ENCODE peak calls at places on chromosomes 16 and 17, in five cellular contexts. E, T, L, K and W are unnamed samples.

GRCh38 chr17:78965369-78965982 is 14.2 kb downstream of the LGALS3BP start:
- DNase-seq in E (no peak), T (no peak), L (no peak), K (peak), W (no peak)

GRCh38 chr17:43779145-43780125 is 658 bp upstream of the DUSP3 start:
- DNase-seq in E (peak), T (peak), L (peak), K (no peak), W (no peak)

GRCh38 chr17:70584255-70584654 is 414.9 kb downstream of the KCNJ2 start:
- DNase-seq in E (no peak), T (no peak), L (no peak), K (no peak), W (no peak)

GRCh38 chr17:1720856-1721386 is 3.6 kb upstream of the WDR81 start:
- DNase-seq in E (peak), T (peak), L (peak), K (peak), W (peak)

GRCh38 chr17:73293031-73293430 is 18.8 kb downstream of the CDC42EP4 start:
- DNase-seq in E (no peak), T (no peak), L (no peak), K (no peak), W (no peak)

GRCh38 chr16:2686912-2687507 is 4.7 kb downstream of the KCTD5 start:
- DNase-seq in E (no peak), T (no peak), L (no peak), K (no peak), W (no peak)

GRCh38 chr17:8122391-8122922 is 1.4 kb downstream of the HES7 start:
- DNase-seq in E (peak), T (peak), L (peak), K (no peak), W (peak)

GRCh38 chr16:82936941-82937551 is 310.3 kb downstream of the CDH13 start:
- DNase-seq in E (no peak), T (no peak), L (no peak), K (no peak), W (peak)

GRCh38 chr16:49889725-49890397 is 33.9 kb upstream of the ZNF423 start:
- DNase-seq in E (no peak), T (no peak), L (no peak), K (no peak), W (peak)

GRCh38 chr16:28537964-28538732 is 626 bp downstream of the NUPR1 start:
- DNase-seq in E (no peak), T (no peak), L (no peak), K (peak), W (no peak)

GRCh38 chr17:4842376-4842775 is 9.2 kb downstream of the MINK1 start:
- DNase-seq in E (no peak), T (no peak), L (no peak), K (no peak), W (no peak)

GRCh38 chr17:74919440-74920305 is 3.4 kb downstream of the USH1G start:
- DNase-seq in E (no peak), T (peak), L (peak), K (no peak), W (peak)

GRCh38 chr17:81712468-81713003 is 452 bp downstream of the SLC25A10 start:
- DNase-seq in E (no peak), T (peak), L (peak), K (no peak), W (no peak)

GRCh38 chr17:72646176-72646575 is 446.3 kb downstream of the SLC39A11 start:
- DNase-seq in E (no peak), T (peak), L (peak), K (no peak), W (no peak)

GRCh38 chr16:15973460-15973859 is 24.0 kb downstream of the ABCC1 start:
- DNase-seq in E (no peak), T (no peak), L (no peak), K (no peak), W (peak)

GRCh38 chr17:48555183-48555615 is 10.3 kb upstream of the HOXB2 start:
- DNase-seq in E (peak), T (peak), L (peak), K (no peak), W (peak)

GRCh38 chr16:86578056-86578455 is 293 bp upstream of the FOXL1 start:
- DNase-seq in E (no peak), T (no peak), L (no peak), K (no peak), W (no peak)

GRCh38 chr17:78227455-78227916 is 3.9 kb upstream of the TMEM235 start:
- DNase-seq in E (no peak), T (no peak), L (no peak), K (no peak), W (no peak)

GRCh38 chr16:14109782-14110727 is 38.9 kb downstream of the MRTFB start:
- DNase-seq in E (no peak), T (no peak), L (no peak), K (no peak), W (no peak)

GRCh38 chr16:1152651-1153259 is at the start of gene CACNA1H:
- DNase-seq in E (peak), T (no peak), L (peak), K (peak), W (no peak)

GRCh38 chr17:81489012-81489968 is 23.3 kb downstream of the ACTG1 start:
- DNase-seq in E (peak), T (no peak), L (no peak), K (no peak), W (no peak)

GRCh38 chr17:65227637-65228036 is 90.5 kb downstream of the RGS9 start:
- DNase-seq in E (no peak), T (no peak), L (no peak), K (no peak), W (no peak)

GRCh38 chr16:71927383-71927782 is 32.1 kb downstream of the IST1 start:
- DNase-seq in E (no peak), T (peak), L (peak), K (peak), W (peak)

GRCh38 chr17:45334231-45334630 is 17.4 kb upstream of the MAP3K14 start:
- DNase-seq in E (no peak), T (no peak), L (no peak), K (no peak), W (no peak)

GRCh38 chr17:28553000-28553505 is 629 bp upstream of the UNC119 start:
- DNase-seq in E (no peak), T (no peak), L (no peak), K (no peak), W (no peak)

GRCh38 chr17:35432176-35433074 is at the start of gene SLFN12:
- DNase-seq in E (no peak), T (no peak), L (peak), K (peak), W (peak)

GRCh38 chr16:69064164-69064563 is 41.3 kb upstream of the HAS3 start:
- DNase-seq in E (no peak), T (peak), L (no peak), K (no peak), W (no peak)

GRCh38 chr17:9928601-9929341 is 23.7 kb upstream of the RCVRN start:
- DNase-seq in E (no peak), T (peak), L (peak), K (peak), W (peak)

GRCh38 chr16:60648260-60648659 is 1388.0 kb downstream of the CDH8 start:
- DNase-seq in E (no peak), T (no peak), L (no peak), K (no peak), W (no peak)

GRCh38 chr16:66168777-66169176 is 197.7 kb upstream of the CDH5 start:
- DNase-seq in E (no peak), T (no peak), L (no peak), K (no peak), W (no peak)

GRCh38 chr16:14509055-14509454 is 121.0 kb downstream of the PARN start:
- DNase-seq in E (no peak), T (peak), L (no peak), K (no peak), W (peak)

GRCh38 chr17:6163632-6164319 is 93.6 kb downstream of the WSCD1 start:
- DNase-seq in E (no peak), T (no peak), L (peak), K (no peak), W (peak)

DNA sequence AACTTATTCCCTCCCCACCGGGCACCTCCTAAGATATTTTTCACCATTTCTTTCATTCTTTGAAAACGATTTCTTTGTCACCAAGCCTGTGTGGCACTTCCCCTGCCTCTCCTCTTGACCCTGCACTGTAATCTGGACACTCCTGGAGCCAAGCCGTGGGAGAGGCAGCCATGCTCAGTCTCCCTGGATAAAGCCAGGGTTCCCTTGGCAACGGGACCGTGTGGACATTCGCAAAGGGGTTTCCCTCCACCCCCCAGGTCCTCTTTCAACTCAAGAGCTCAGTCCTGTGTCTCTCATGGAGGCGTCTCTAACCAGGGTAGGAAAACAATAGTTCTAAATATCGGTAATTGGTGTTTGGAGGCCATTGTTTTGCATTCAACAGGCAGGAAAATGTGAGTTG is at the start of gene ANKFN1:
- DNase-seq in E (no peak), T (no peak), L (no peak), K (no peak), W (no peak)
- H3K4me3 ChIP-seq in E (no peak), T (no peak), L (no peak), K (no peak), W (no peak)

GRCh38 chr16:58034786-58035185 is 9.2 kb downstream of the MMP15 start:
- DNase-seq in E (no peak), T (no peak), L (peak), K (no peak), W (no peak)
- H3K4me3 ChIP-seq in E (no peak), T (no peak), L (no peak), K (no peak), W (no peak)

GRCh38 chr16:31216552-31217530 is at the start of gene PYDC1:
- DNase-seq in E (no peak), T (no peak), L (no peak), K (no peak), W (no peak)
- H3K4me3 ChIP-seq in E (no peak), T (peak), L (peak), K (no peak), W (no peak)

DNA sequence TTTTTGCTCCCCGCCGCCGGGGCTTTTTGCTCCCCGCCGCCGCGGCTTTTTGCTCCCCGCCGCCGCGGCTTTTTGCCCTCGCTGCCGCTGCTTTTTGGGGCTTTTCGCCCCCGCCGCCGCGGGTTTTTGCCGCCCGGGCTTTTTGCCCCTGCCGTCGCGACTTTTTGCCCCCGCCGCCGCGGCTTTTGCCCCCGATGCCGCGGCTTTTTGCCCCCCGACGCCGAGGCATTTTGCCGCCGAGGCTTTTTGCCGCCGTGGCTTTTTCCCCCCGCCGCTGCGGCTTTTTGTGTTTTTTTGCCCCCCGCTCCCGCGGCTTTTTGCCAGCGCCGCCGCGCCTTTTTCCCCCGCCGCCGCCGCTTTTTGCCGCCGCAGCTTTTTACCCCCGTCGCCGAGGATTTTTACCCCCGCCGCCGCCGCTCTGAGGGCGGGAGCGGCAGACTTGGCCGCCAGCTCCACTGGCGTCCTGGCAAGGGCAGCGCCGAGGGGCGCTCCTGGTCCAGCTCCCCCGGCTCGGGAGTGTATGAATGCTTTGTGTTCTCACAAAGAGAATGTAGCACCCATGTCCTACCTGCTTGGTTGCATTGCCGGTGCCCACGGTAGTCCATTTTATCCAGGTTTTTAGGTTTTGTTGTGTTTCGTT is 151.7 kb downstream of the KCNJ18 start:
- DNase-seq in E (no peak), T (no peak), L (no peak), K (no peak), W (no peak)
- H3K4me3 ChIP-seq in E (no peak), T (no peak), L (no peak), K (no peak), W (no peak)

GRCh38 chr16:12617401-12617819 is 186.3 kb downstream of the CPPED1 start:
- DNase-seq in E (no peak), T (no peak), L (no peak), K (no peak), W (no peak)
- H3K4me3 ChIP-seq in E (no peak), T (no peak), L (no peak), K (no peak), W (no peak)

GRCh38 chr17:39626171-39626670 is 531 bp upstream of the PPP1R1B start:
- DNase-seq in E (no peak), T (no peak), L (no peak), K (no peak), W (no peak)
- H3K4me3 ChIP-seq in E (no peak), T (no peak), L (no peak), K (no peak), W (no peak)

GRCh38 chr17:40068917-40069750 is 6.4 kb downstream of the THRA start:
- DNase-seq in E (no peak), T (peak), L (peak), K (peak), W (peak)
- H3K4me3 ChIP-seq in E (no peak), T (peak), L (no peak), K (peak), W (peak)

GRCh38 chr16:52496051-52496876 is 50.7 kb downstream of the TOX3 start:
- DNase-seq in E (peak), T (no peak), L (peak), K (no peak), W (no peak)

GRCh38 chr16:52499061-52499460 is 47.9 kb downstream of the TOX3 start:
- DNase-seq in E (no peak), T (no peak), L (no peak), K (no peak), W (no peak)

GRCh38 chr16:52497067-52497816 is 49.7 kb downstream of the TOX3 start:
- DNase-seq in E (peak), T (no peak), L (peak), K (no peak), W (no peak)

GRCh38 chr16:52500963-52501362 is 46.0 kb downstream of the TOX3 start:
- DNase-seq in E (no peak), T (no peak), L (no peak), K (no peak), W (no peak)

GRCh38 chr16:52498640-52499039 is 48.3 kb downstream of the TOX3 start:
- DNase-seq in E (no peak), T (no peak), L (no peak), K (no peak), W (no peak)
- H3K4me3 ChIP-seq in E (no peak), T (no peak), L (no peak), K (no peak), W (no peak)

GRCh38 chr16:23132921-23133532 is 16.2 kb downstream of the USP31 start:
- DNase-seq in E (no peak), T (no peak), L (no peak), K (no peak), W (peak)
- H3K4me3 ChIP-seq in E (no peak), T (no peak), L (no peak), K (peak), W (peak)

GRCh38 chr16:20401475-20402016 is 3.0 kb downstream of the PDILT start:
- DNase-seq in E (no peak), T (no peak), L (peak), K (no peak), W (no peak)
- H3K4me3 ChIP-seq in E (no peak), T (no peak), L (no peak), K (no peak), W (no peak)